ENCODE peak calls at places on chromosome 2, in six cellular contexts. Y, M, Z, L, T and S are unnamed samples.

GRCh38 chr2:175432021-175432420 is 250.5 kb upstream of the ATP5MC3 start:
- DNase-seq in Y (no peak), M (no peak), Z (no peak), L (no peak), T (no peak), S (no peak)

GRCh38 chr2:234863043-234863934 is 88.5 kb upstream of the SH3BP4 start:
- DNase-seq in Y (no peak), M (no peak), Z (peak), L (no peak), T (peak), S (no peak)

GRCh38 chr2:223055140-223055539 is 3.1 kb downstream of the KCNE4 start:
- DNase-seq in Y (no peak), M (no peak), Z (no peak), L (no peak), T (peak), S (no peak)

GRCh38 chr2:194104687-194105086 is 1552.3 kb upstream of the SLC39A10 start:
- DNase-seq in Y (peak), M (no peak), Z (peak), L (no peak), T (no peak), S (no peak)

GRCh38 chr2:879540-879939 is 71.1 kb upstream of the SNTG2 start:
- DNase-seq in Y (no peak), M (no peak), Z (no peak), L (no peak), T (no peak), S (no peak)

GRCh38 chr2:17752892-17753802 is 463 bp downstream of the SMC6 start:
- DNase-seq in Y (peak), M (peak), Z (peak), L (peak), T (peak), S (peak)

GRCh38 chr2:160582481-160583161 is 89.0 kb upstream of the RBMS1 start:
- DNase-seq in Y (no peak), M (no peak), Z (no peak), L (no peak), T (peak), S (peak)

GRCh38 chr2:155393406-155393805 is 694.9 kb downstream of the KCNJ3 start:
- DNase-seq in Y (no peak), M (no peak), Z (no peak), L (no peak), T (no peak), S (no peak)

GRCh38 chr2:211225784-211226183 is 669.4 kb downstream of the CPS1 start:
- DNase-seq in Y (no peak), M (no peak), Z (no peak), L (no peak), T (no peak), S (no peak)

GRCh38 chr2:210072922-210073509 is 70.6 kb downstream of the RPE start:
- DNase-seq in Y (peak), M (peak), Z (peak), L (no peak), T (peak), S (no peak)

GRCh38 chr2:128313076-128313836 is 5.4 kb downstream of the HS6ST1 start:
- DNase-seq in Y (no peak), M (peak), Z (peak), L (peak), T (peak), S (peak)

GRCh38 chr2:30404354-30405265 is 42.4 kb upstream of the LCLAT1 start:
- DNase-seq in Y (no peak), M (no peak), Z (no peak), L (no peak), T (no peak), S (no peak)

GRCh38 chr2:219713110-219713509 is 85.7 kb downstream of the SLC4A3 start:
- DNase-seq in Y (peak), M (no peak), Z (no peak), L (no peak), T (peak), S (no peak)

GRCh38 chr2:230417436-230417835 is 1.4 kb downstream of the SP100 start:
- DNase-seq in Y (no peak), M (no peak), Z (no peak), L (no peak), T (no peak), S (no peak)

GRCh38 chr2:100767810-100768806 is 51.8 kb upstream of the NPAS2 start:
- DNase-seq in Y (no peak), M (no peak), Z (no peak), L (no peak), T (no peak), S (no peak)

GRCh38 chr2:69238449-69239031 is 148.5 kb downstream of the GFPT1 start:
- DNase-seq in Y (no peak), M (no peak), Z (no peak), L (no peak), T (peak), S (no peak)

GRCh38 chr2:223262946-223263345 is 211.0 kb downstream of the KCNE4 start:
- DNase-seq in Y (no peak), M (no peak), Z (no peak), L (no peak), T (peak), S (no peak)

GRCh38 chr2:208406474-208407451 is at the start of gene PTH2R:
- DNase-seq in Y (peak), M (peak), Z (peak), L (no peak), T (no peak), S (no peak)

GRCh38 chr2:67571785-67572718 is 174.9 kb downstream of the ETAA1 start:
- DNase-seq in Y (no peak), M (no peak), Z (no peak), L (no peak), T (peak), S (no peak)

GRCh38 chr2:211170843-211171242 is 614.4 kb downstream of the CPS1 start:
- DNase-seq in Y (no peak), M (no peak), Z (no peak), L (no peak), T (no peak), S (no peak)

GRCh38 chr2:79713131-79713785 is 200.4 kb downstream of the CTNNA2 start:
- DNase-seq in Y (no peak), M (no peak), Z (no peak), L (no peak), T (peak), S (no peak)

GRCh38 chr2:239857591-239857990 is 167.6 kb downstream of the NDUFA10 start:
- DNase-seq in Y (no peak), M (no peak), Z (no peak), L (no peak), T (no peak), S (no peak)

GRCh38 chr2:141142025-141142424 is 988.8 kb downstream of the LRP1B start:
- DNase-seq in Y (no peak), M (no peak), Z (no peak), L (no peak), T (no peak), S (no peak)

GRCh38 chr2:143949121-143949848 is 570.6 kb downstream of the ZEB2 start:
- DNase-seq in Y (no peak), M (no peak), Z (no peak), L (no peak), T (peak), S (no peak)

GRCh38 chr2:124699001-124699565 is 674.0 kb downstream of the CNTNAP5 start:
- DNase-seq in Y (no peak), M (no peak), Z (no peak), L (no peak), T (no peak), S (no peak)

GRCh38 chr2:219748673-219749570 is 121.5 kb downstream of the SLC4A3 start:
- DNase-seq in Y (no peak), M (no peak), Z (no peak), L (no peak), T (no peak), S (no peak)

GRCh38 chr2:25347205-25347815 is 5.6 kb upstream of the DNMT3A start:
- DNase-seq in Y (no peak), M (no peak), Z (no peak), L (no peak), T (peak), S (no peak)

GRCh38 chr2:207683438-207683837 is 28.0 kb upstream of the CCNYL1 start:
- DNase-seq in Y (no peak), M (no peak), Z (no peak), L (no peak), T (no peak), S (no peak)

GRCh38 chr2:160389875-160390274 is 103.7 kb downstream of the RBMS1 start:
- DNase-seq in Y (no peak), M (no peak), Z (no peak), L (no peak), T (peak), S (no peak)